ENCODE peak calls at places on chromosomes 3 and 15, in four cellular contexts. One of them, this sample, is unnamed.

GRCh38 chr15:81888748-81889479 is 156.9 kb downstream of the MEX3B start:
- DNase-seq in effector memory CD4-positive, alpha-beta T cell: no peak
- DNase-seq in endothelial cell of umbilical vein: no peak
- DNase-seq in CD4-positive, alpha-beta memory T cell: no peak
- DNase-seq in this sample: no peak

GRCh38 chr3:69410301-69410700 is 24.4 kb upstream of the FRMD4B start:
- DNase-seq in effector memory CD4-positive, alpha-beta T cell: peak; percentile 34
- DNase-seq in endothelial cell of umbilical vein: peak; percentile 89
- DNase-seq in CD4-positive, alpha-beta memory T cell: peak; percentile 57
- DNase-seq in this sample: peak; percentile 61

GRCh38 chr3:197435426-197435825 is 120.3 kb downstream of the BDH1 start:
- DNase-seq in effector memory CD4-positive, alpha-beta T cell: no peak
- DNase-seq in endothelial cell of umbilical vein: no peak
- DNase-seq in CD4-positive, alpha-beta memory T cell: no peak
- DNase-seq in this sample: no peak

GRCh38 chr15:77507151-77507847 is 86.6 kb downstream of the HMG20A start:
- DNase-seq in effector memory CD4-positive, alpha-beta T cell: no peak
- DNase-seq in endothelial cell of umbilical vein: peak; percentile 61
- DNase-seq in CD4-positive, alpha-beta memory T cell: no peak
- DNase-seq in this sample: no peak

GRCh38 chr15:87736401-87736800 is 520.1 kb downstream of the NTRK3 start:
- DNase-seq in effector memory CD4-positive, alpha-beta T cell: no peak
- DNase-seq in endothelial cell of umbilical vein: no peak
- DNase-seq in CD4-positive, alpha-beta memory T cell: no peak
- DNase-seq in this sample: no peak

GRCh38 chr3:161369531-161369930 is 1.8 kb downstream of the SPTSSB start:
- DNase-seq in effector memory CD4-positive, alpha-beta T cell: no peak
- DNase-seq in endothelial cell of umbilical vein: no peak
- DNase-seq in CD4-positive, alpha-beta memory T cell: no peak
- DNase-seq in this sample: no peak

GRCh38 chr15:51117270-51117669 is 22.6 kb upstream of the TNFAIP8L3 start:
- DNase-seq in effector memory CD4-positive, alpha-beta T cell: no peak
- DNase-seq in endothelial cell of umbilical vein: no peak
- DNase-seq in CD4-positive, alpha-beta memory T cell: no peak
- DNase-seq in this sample: no peak

GRCh38 chr3:15601399-15602145 is at the start of the genes BTD and HACL1:
- DNase-seq in effector memory CD4-positive, alpha-beta T cell: peak; percentile 98
- DNase-seq in endothelial cell of umbilical vein: peak; percentile 100
- DNase-seq in CD4-positive, alpha-beta memory T cell: peak; percentile 98
- DNase-seq in this sample: peak; percentile 100

GRCh38 chr15:68734886-68735285 is 85.8 kb downstream of the ANP32A start:
- DNase-seq in effector memory CD4-positive, alpha-beta T cell: no peak
- DNase-seq in endothelial cell of umbilical vein: peak; percentile 51
- DNase-seq in CD4-positive, alpha-beta memory T cell: no peak
- DNase-seq in this sample: no peak

GRCh38 chr3:102129774-102130608 is 280.7 kb downstream of the NFKBIZ start:
- DNase-seq in effector memory CD4-positive, alpha-beta T cell: no peak
- DNase-seq in endothelial cell of umbilical vein: peak; percentile 88
- DNase-seq in CD4-positive, alpha-beta memory T cell: no peak
- DNase-seq in this sample: no peak

GRCh38 chr15:33209575-33210519 is 15.3 kb upstream of the FMN1 start:
- DNase-seq in effector memory CD4-positive, alpha-beta T cell: no peak
- DNase-seq in endothelial cell of umbilical vein: no peak
- DNase-seq in CD4-positive, alpha-beta memory T cell: no peak
- DNase-seq in this sample: no peak

GRCh38 chr3:99413504-99413903 is 224.9 kb upstream of the COL8A1 start:
- DNase-seq in effector memory CD4-positive, alpha-beta T cell: no peak
- DNase-seq in endothelial cell of umbilical vein: peak; percentile 80
- DNase-seq in CD4-positive, alpha-beta memory T cell: no peak
- DNase-seq in this sample: no peak

GRCh38 chr15:46682969-46683791 is 1034.1 kb upstream of the SEMA6D start:
- DNase-seq in effector memory CD4-positive, alpha-beta T cell: no peak
- DNase-seq in endothelial cell of umbilical vein: no peak
- DNase-seq in CD4-positive, alpha-beta memory T cell: no peak
- DNase-seq in this sample: no peak

GRCh38 chr3:133992385-133992784 is 37.3 kb downstream of the SLCO2A1 start:
- DNase-seq in effector memory CD4-positive, alpha-beta T cell: no peak
- DNase-seq in endothelial cell of umbilical vein: no peak
- DNase-seq in CD4-positive, alpha-beta memory T cell: no peak
- DNase-seq in this sample: no peak

GRCh38 chr3:66856555-66856954 is 141.6 kb upstream of the KBTBD8 start:
- DNase-seq in effector memory CD4-positive, alpha-beta T cell: no peak
- DNase-seq in endothelial cell of umbilical vein: no peak
- DNase-seq in CD4-positive, alpha-beta memory T cell: no peak
- DNase-seq in this sample: no peak
- H3K9me3 ChIP-seq in effector memory CD4-positive, alpha-beta T cell: no peaks in the 10 kb centered on the region
- H3K9me3 ChIP-seq in endothelial cell of umbilical vein: no peaks in the 10 kb centered on the region
- H3K9me3 ChIP-seq in CD4-positive, alpha-beta memory T cell: no peaks in the 10 kb centered on the region
- H3K9me3 ChIP-seq in this sample: no peaks in the 10 kb centered on the region

GRCh38 chr15:24971772-24972171 is 17.0 kb downstream of the SNRPN start:
- DNase-seq in effector memory CD4-positive, alpha-beta T cell: no peak
- DNase-seq in endothelial cell of umbilical vein: no peak
- DNase-seq in CD4-positive, alpha-beta memory T cell: no peak
- DNase-seq in this sample: no peak
- H3K9me3 ChIP-seq in effector memory CD4-positive, alpha-beta T cell: no peaks in the 10 kb centered on the region
- H3K9me3 ChIP-seq in endothelial cell of umbilical vein: no peaks in the 10 kb centered on the region
- H3K9me3 ChIP-seq in CD4-positive, alpha-beta memory T cell: no peaks in the 10 kb centered on the region
- H3K9me3 ChIP-seq in this sample: peaks cover 4% of the 10 kb centered on the region

DNA sequence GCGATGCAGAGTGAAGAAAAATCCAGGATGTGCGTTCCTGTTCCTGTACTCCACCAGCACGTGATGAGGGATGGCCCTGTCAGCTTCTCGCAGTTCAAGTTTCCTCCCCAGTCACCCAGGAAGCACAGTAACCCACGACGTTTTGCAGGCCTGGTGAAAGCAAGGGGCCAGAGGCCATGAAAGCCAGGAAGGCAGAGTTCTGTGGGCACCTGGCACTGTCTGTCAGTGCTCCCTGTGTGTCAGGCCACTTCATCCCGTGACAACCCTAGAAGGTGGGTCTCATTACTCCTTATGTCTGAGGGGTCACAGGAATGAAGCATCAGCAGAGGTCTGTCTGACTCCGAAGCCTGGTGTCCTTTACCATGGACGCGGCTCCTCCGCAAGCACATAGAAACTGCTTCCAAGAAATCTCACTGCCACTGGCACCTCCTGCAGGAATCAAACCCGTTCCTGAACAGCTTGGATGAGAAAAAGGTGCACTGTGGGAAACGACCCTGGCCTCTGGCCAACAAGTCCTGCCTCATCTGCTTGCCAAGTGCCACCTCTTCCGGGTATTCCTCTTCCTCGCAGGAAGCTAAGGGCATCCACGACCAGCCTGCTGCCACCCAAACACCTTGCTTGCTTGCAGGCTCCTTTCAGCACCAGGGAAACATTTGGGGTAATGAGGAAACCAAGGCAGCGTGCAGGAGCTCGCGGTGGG is 14.6 kb downstream of the RAB43 start:
- DNase-seq in effector memory CD4-positive, alpha-beta T cell: no peak
- DNase-seq in endothelial cell of umbilical vein: no peak
- DNase-seq in CD4-positive, alpha-beta memory T cell: no peak
- DNase-seq in this sample: no peak
- H3K9me3 ChIP-seq in effector memory CD4-positive, alpha-beta T cell: no peaks in the 10 kb centered on the region
- H3K9me3 ChIP-seq in endothelial cell of umbilical vein: no peaks in the 10 kb centered on the region
- H3K9me3 ChIP-seq in CD4-positive, alpha-beta memory T cell: no peaks in the 10 kb centered on the region
- H3K9me3 ChIP-seq in this sample: no peaks in the 10 kb centered on the region

DNA sequence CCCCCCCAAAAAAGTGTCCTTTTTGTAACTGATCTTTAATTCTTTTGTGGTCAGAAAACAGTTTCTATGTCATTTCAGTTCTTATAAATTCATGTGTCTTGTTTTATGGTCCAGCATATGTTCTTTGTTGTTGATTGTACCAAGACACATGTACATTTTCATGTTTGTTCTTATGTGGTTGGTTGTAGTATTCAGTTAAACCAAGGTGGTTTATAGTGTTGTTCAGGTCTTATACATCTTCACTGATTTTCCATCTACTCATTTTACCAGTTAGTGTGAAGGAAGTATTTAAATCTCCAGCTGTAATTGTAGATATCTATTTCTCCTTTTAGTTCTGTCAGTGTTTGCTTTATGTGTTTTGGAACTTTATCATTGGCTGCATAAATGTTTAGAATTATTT is 24.0 kb downstream of the MEF2A start:
- DNase-seq in effector memory CD4-positive, alpha-beta T cell: no peak
- DNase-seq in endothelial cell of umbilical vein: no peak
- DNase-seq in CD4-positive, alpha-beta memory T cell: no peak
- DNase-seq in this sample: no peak
- H3K9me3 ChIP-seq in effector memory CD4-positive, alpha-beta T cell: peaks cover 7% of the 10 kb centered on the region
- H3K9me3 ChIP-seq in endothelial cell of umbilical vein: no peaks in the 10 kb centered on the region
- H3K9me3 ChIP-seq in CD4-positive, alpha-beta memory T cell: peaks cover 6% of the 10 kb centered on the region
- H3K9me3 ChIP-seq in this sample: peaks cover 4% of the 10 kb centered on the region

GRCh38 chr15:22224241-22224671 is 143.9 kb downstream of the OR4M2 start:
- DNase-seq in effector memory CD4-positive, alpha-beta T cell: no peak
- DNase-seq in endothelial cell of umbilical vein: no peak
- DNase-seq in CD4-positive, alpha-beta memory T cell: no peak
- DNase-seq in this sample: no peak
- H3K9me3 ChIP-seq in effector memory CD4-positive, alpha-beta T cell: no peaks in the 10 kb centered on the region
- H3K9me3 ChIP-seq in endothelial cell of umbilical vein: peaks cover 21% of the 10 kb centered on the region
- H3K9me3 ChIP-seq in CD4-positive, alpha-beta memory T cell: no peaks in the 10 kb centered on the region
- H3K9me3 ChIP-seq in this sample: peaks cover 50% of the 10 kb centered on the region

DNA sequence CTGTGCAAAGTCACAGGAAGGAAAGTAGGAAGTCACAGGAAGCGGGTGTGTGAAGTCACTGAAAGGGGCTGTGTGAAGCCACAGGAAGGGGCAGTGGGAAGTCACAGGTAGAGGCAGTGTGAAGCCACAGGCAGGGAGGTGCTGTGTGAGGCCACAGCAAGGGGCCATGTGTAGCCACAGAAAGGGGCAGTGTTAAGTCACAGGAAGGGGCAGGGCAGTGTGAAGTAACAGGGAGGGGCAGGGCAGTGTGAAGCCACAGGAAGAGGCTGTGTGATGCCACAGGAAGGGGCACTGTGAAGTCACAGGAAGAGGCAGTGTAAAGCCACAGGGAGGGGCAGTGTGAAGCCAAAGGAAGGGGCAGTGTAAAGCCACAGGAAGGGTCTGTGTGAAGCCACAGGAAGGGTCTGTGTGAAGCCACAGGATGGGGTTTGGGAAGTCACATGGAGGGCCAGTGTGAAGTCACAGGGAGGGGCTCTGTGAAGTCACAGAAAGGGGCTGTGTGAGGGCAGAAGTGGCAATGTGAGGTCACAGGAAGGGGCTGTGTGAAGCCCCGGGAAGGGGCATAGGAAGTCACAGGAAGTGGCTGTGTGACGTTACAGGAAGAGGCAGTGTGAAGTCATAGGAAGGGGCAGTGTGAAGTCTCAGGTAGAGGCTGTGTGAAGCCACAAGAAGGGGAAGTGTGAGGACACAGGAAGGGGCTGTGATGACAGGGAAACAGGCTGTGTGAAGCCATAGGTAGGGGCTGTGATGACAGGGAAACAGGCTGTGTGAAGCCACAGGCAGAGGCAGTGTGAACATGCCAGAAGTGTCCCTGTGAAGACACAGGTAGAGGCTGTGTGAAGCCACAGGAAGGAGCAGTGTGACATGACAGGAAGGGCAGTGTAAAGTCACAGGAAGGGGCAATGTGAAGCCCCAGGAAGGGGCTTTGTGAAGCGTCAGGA is 36.7 kb downstream of the GASK1A start:
- DNase-seq in effector memory CD4-positive, alpha-beta T cell: no peak
- DNase-seq in endothelial cell of umbilical vein: no peak
- DNase-seq in CD4-positive, alpha-beta memory T cell: peak; percentile 46
- DNase-seq in this sample: no peak
- H3K9me3 ChIP-seq in effector memory CD4-positive, alpha-beta T cell: peaks cover 44% of the 10 kb centered on the region
- H3K9me3 ChIP-seq in endothelial cell of umbilical vein: no peaks in the 10 kb centered on the region
- H3K9me3 ChIP-seq in CD4-positive, alpha-beta memory T cell: peaks cover 43% of the 10 kb centered on the region
- H3K9me3 ChIP-seq in this sample: no peaks in the 10 kb centered on the region

DNA sequence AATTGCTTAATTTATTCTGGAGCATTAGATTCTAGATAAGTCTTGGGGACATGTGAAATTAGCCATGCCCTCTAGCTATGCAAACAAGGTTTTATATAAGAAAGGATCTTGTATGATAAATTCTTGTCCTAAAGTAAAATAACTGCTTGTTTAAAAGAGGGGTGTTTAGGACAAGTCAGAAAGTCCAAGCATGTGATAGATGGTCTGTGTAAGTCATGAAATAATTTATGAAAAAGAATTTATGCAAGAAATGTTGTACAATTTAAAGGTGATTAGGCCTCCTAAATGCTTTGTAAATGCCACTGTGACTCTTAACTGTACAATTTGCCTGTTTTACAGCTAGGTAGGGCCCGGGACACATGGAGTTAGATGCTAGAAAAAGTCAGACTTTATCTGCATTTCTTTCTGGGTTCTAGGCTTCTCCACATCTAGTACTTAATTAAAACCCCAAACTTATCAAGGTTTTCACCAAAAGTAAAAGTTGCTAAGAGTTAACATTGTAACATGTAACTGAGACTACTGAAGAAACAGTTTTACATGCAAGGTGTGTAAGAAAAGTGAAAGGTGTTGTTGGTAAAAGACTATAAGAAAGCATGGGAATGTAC is 13.2 kb downstream of the LINS1 start:
- DNase-seq in effector memory CD4-positive, alpha-beta T cell: no peak
- DNase-seq in endothelial cell of umbilical vein: no peak
- DNase-seq in CD4-positive, alpha-beta memory T cell: no peak
- DNase-seq in this sample: peak; percentile 35
- H3K9me3 ChIP-seq in effector memory CD4-positive, alpha-beta T cell: peaks cover 10% of the 10 kb centered on the region
- H3K9me3 ChIP-seq in endothelial cell of umbilical vein: no peaks in the 10 kb centered on the region
- H3K9me3 ChIP-seq in CD4-positive, alpha-beta memory T cell: peaks cover 9% of the 10 kb centered on the region
- H3K9me3 ChIP-seq in this sample: peaks cover 27% of the 10 kb centered on the region

GRCh38 chr15:94069834-94070233 is 161.5 kb upstream of the MCTP2 start:
- DNase-seq in effector memory CD4-positive, alpha-beta T cell: no peak
- DNase-seq in endothelial cell of umbilical vein: no peak
- DNase-seq in CD4-positive, alpha-beta memory T cell: no peak
- DNase-seq in this sample: no peak
- H3K9me3 ChIP-seq in effector memory CD4-positive, alpha-beta T cell: no peaks in the 10 kb centered on the region
- H3K9me3 ChIP-seq in endothelial cell of umbilical vein: peaks cover 1% of the 10 kb centered on the region
- H3K9me3 ChIP-seq in CD4-positive, alpha-beta memory T cell: no peaks in the 10 kb centered on the region
- H3K9me3 ChIP-seq in this sample: no peaks in the 10 kb centered on the region

This sample was measured in neural progenitor cell.